ENCODE peak calls at places on chromosomes 12 and 14, in eight cellular contexts. C, Z, N, D, P, H, V and Q are unnamed samples.

GRCh38 chr12:123427036-123427769 is 9.3 kb downstream of the RILPL2 start:
- DNase-seq in C (no peak), Z (no peak), V (no peak), P (no peak), D (no peak), N (peak; percentile 69), H (no peak), Q (no peak)

GRCh38 chr12:67456281-67456918 is 187.2 kb downstream of the CAND1 start:
- DNase-seq in H (no peak), N (no peak), C (no peak), D (no peak), V (peak; percentile 31), P (no peak), Z (no peak), Q (no peak)

GRCh38 chr14:61252354-61253063 is 28.6 kb downstream of the TMEM30B start:
- DNase-seq in H (peak; percentile 73), Z (peak; percentile 90), D (peak; percentile 68), N (peak; percentile 61), P (peak; percentile 84), C (peak; percentile 92), V (peak; percentile 68), Q (peak; percentile 86)

GRCh38 chr12:6551063-6551461 is 4.8 kb downstream of the IFFO1 start:
- DNase-seq in P (no peak), N (no peak), V (peak; percentile 56), C (no peak), H (no peak), D (peak; percentile 88), Z (no peak), Q (peak; percentile 81)

GRCh38 chr12:68559984-68560822 is 50.5 kb upstream of the RAP1B start:
- DNase-seq in P (no peak), N (no peak), C (peak; percentile 73), D (no peak), Z (peak; percentile 53), V (peak; percentile 17), H (peak; percentile 60), Q (peak; percentile 47)

GRCh38 chr14:59347511-59347900 is 117.7 kb downstream of the GPR135 start:
- DNase-seq in H (no peak), C (no peak), V (no peak), P (no peak), Z (no peak), N (no peak), D (no peak), Q (no peak)

GRCh38 chr14:40292664-40293063 is 860.4 kb upstream of the FBXO33 start:
- DNase-seq in D (no peak), Z (no peak), P (no peak), H (no peak), N (no peak), V (no peak), C (no peak), Q (no peak)

GRCh38 chr12:71636704-71637115 is 26.9 kb downstream of the ZFC3H1 start:
- DNase-seq in N (peak; percentile 53), P (peak; percentile 85), Z (peak; percentile 66), C (peak; percentile 50), H (no peak), D (no peak), V (no peak), Q (no peak)

GRCh38 chr14:51652168-51653095 is 722 bp downstream of the FRMD6 start:
- DNase-seq in D (no peak), H (peak; percentile 58), Z (peak; percentile 49), P (no peak), V (peak; percentile 56), N (no peak), C (peak; percentile 81), Q (peak; percentile 74)

GRCh38 chr12:17810399-17810798 is 279.6 kb downstream of the RERGL start:
- DNase-seq in C (no peak), H (no peak), D (no peak), P (no peak), V (no peak), Z (no peak), N (no peak), Q (no peak)

DNA sequence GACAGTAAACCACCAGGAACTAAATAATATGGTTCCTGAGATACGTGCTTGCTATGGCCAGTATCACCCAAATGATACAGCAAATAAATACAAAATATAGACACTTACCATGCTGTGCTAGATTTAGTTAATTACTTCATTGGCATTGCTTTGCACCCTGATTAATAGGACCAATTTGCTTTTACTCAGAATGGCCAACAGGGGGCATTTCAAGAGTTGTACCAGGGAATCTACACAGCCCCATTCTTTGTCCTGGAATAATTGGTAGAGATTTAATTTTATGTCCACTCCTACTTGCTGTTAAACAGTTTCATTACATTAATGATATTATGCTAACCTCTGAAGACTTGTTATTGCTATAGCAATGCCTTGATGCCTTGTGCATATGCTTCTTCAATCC is 280.8 kb downstream of the RERGL start:
- DNase-seq in Z (no peak), P (no peak), N (no peak), H (no peak), D (no peak), V (no peak), C (no peak), Q (no peak)
- H3K9me3 ChIP-seq in Z (peaks cover 9% of the 10 kb centered on the region), P (no peaks in the 10 kb centered on the region), N (peaks cover 11% of the 10 kb centered on the region), H (peaks cover 28% of the 10 kb centered on the region), D (peaks cover 5% of the 10 kb centered on the region), V (no peaks in the 10 kb centered on the region), C (no peaks in the 10 kb centered on the region), Q (peaks cover 14% of the 10 kb centered on the region)

DNA sequence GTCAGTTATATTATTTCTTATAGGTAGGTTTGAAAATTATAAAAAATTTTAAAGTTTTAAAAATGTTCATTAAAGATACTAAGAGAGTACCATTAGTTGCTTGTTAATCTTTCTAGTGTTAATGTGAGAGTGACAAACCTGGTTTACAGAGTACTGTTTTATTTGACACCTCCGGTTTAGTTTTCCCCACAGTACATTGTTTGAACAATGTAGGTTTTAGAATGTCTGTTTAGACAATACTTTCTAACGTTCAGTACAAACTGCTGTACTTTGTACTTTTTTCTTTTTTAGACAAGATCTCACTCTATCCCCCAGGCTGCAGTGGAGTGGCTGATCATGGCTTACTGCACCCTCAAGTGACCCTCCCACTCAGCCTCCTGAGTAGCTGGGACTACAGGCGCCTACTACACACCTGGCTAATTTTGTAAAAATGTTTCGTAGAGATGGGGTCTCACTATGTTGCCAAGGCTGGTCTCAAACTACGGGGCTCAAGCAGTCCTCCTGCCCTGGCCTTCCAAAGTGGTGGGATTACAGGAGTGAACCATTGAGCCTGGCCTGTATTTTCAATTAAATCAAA is 3.2 kb downstream of the BICDL1 start:
- DNase-seq in N (no peak), V (no peak), P (no peak), H (no peak), C (no peak), Z (no peak), D (no peak), Q (no peak)
- H3K4me3 ChIP-seq in N (no peak overlapping the region), V (no peak overlapping the region), P (no peak overlapping the region), H (no peak overlapping the region), C (no peak overlapping the region), Z (no peak overlapping the region), D (no peak overlapping the region), Q (no peak overlapping the region)

DNA sequence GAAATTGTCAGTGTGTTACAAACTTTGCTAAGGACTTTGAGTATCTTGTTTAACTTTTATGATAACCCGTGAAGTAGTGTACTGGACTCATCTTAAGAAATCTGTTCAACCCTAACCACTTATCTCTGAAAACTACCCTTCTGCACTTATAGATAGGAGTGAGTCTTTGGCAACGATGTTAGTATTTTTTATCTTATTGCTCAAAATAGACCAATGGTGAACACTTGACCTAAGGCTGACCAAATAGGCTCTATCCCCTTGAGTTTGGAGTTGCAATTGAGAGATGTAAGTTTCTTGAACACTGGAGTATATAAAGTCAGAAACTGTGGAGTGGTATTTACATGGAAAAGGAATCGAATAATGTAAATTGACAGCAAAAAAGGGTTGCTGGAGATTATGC is 786.1 kb downstream of the TMTC2 start:
- DNase-seq in N (no peak), H (no peak), D (no peak), C (no peak), P (peak; percentile 45), V (no peak), Z (no peak), Q (no peak)
- H3K9me3 ChIP-seq in N (no peaks in the 10 kb centered on the region), H (no peaks in the 10 kb centered on the region), D (no peaks in the 10 kb centered on the region), C (no peaks in the 10 kb centered on the region), P (no peaks in the 10 kb centered on the region), V (no peaks in the 10 kb centered on the region), Z (no peaks in the 10 kb centered on the region), Q (no peaks in the 10 kb centered on the region)

DNA sequence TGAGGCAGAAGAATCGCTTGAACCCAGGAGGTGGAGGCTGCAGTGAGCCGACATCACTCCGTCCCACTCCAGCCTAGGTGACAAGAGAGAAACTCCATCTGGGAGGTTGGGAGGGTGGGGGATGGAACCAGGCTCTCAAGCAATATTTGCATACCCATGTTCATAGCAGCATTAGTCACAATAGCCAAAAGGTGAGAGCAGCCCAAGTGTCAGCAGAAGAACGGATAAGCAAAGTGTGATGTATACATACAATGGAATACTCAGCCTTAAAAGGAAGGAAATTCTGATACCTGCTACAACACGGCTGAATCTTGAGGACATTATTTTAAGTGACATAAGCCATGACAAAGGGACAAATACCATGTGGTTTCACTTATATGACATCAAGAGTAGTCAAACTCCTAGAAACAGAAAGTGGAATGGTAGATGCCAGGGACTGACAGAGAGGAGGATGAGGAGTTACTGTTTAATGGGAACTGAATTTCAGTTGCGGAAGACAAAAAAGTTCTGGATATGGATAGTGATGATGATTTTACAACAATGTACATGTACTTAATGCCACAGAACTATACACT is 11.6 kb downstream of the DAD1 start:
- DNase-seq in H (no peak), D (no peak), V (no peak), N (no peak), C (no peak), Z (no peak), P (no peak), Q (no peak)
- H3K4me3 ChIP-seq in H (no peak overlapping the region), D (no peak overlapping the region), V (no peak overlapping the region), N (no peak overlapping the region), C (no peak overlapping the region), Z (no peak overlapping the region), P (no peak overlapping the region), Q (no peak overlapping the region)

DNA sequence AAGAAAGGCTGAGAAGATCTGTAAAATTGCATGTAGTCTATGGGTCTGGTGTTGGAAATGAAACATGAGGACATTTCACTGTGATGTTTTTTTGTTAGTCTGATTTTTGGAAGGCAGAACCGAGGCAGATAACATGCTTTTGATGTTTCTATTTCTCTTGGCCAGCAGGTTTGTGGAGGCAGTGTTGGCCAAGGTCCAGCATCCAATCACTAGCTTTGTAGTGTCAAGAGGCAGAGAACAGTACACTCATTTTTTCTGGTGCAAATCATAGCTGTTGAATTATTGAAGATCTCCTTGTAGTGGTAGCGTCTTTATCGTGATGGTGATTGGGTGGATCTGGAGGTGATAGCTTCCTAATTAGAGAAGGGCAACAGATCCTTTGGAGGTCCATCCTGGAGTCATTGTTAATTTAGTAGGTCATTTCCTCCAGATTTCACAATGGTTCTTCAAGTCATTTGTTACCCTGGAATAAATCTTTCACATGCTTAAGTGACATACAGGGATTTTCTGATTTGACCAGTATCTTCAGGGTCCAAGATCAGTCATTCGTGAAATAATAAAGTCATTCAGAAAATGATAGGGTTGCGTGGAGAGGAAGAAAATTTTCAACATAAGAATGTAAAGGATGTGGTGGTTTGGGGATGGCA is 252.4 kb upstream of the CPNE8 start:
- DNase-seq in C (no peak), Z (no peak), V (no peak), H (no peak), P (no peak), D (no peak), N (no peak), Q (no peak)
- H3K9me3 ChIP-seq in C (peaks cover 4% of the 10 kb centered on the region), Z (no peaks in the 10 kb centered on the region), V (no peaks in the 10 kb centered on the region), H (no peaks in the 10 kb centered on the region), P (no peaks in the 10 kb centered on the region), D (no peaks in the 10 kb centered on the region), N (no peaks in the 10 kb centered on the region), Q (no peaks in the 10 kb centered on the region)

DNA sequence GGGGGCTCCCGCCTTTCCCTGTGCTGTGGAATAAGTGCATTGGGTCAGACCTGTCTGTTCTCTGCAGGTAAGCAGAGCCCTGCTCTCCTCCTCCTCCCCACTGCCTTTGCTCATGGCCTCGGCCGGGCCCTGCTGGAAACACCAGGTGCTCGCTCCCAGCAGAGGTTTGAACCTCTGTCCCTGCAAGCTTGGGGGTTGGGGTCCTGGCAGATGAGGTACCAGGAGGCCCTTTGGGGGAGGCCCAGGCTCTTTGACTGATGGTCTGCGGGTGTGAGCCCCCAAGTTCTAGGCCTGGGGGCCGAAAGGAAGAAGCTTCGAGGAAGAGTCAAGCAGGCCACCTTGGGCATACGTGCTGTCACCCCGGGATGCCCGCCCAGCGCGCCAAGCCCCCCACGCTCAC is 22.1 kb upstream of the CEP170B start:
- DNase-seq in N (no peak), D (no peak), C (no peak), H (no peak), P (no peak), Z (no peak), V (no peak), Q (peak; percentile 60)
- H3K4me3 ChIP-seq in N (no peak overlapping the region), D (peak overlapping the region; percentile 62), C (no peak overlapping the region), H (peak overlapping the region; percentile 49), P (no peak overlapping the region), Z (no peak overlapping the region), V (no peak overlapping the region), Q (peak overlapping the region; percentile 33)